ENCODE peak calls at places on chromosome 22, in seven cellular contexts. O, S, L, H, W, D and K are unnamed samples.

GRCh38 chr22:46086577-46087335 is 63.6 kb upstream of the PPARA start:
- DNase-seq in W (no peak), D (no peak), H (no peak), S (no peak), O (no peak), L (no peak), K (no peak)

GRCh38 chr22:44147821-44148574 is 32.7 kb upstream of the PARVG start:
- DNase-seq in W (no peak), D (no peak), O (no peak), L (no peak), S (no peak), H (peak), K (no peak)

GRCh38 chr22:25282671-25283561 is 63.5 kb downstream of the CRYBB2 start:
- DNase-seq in W (no peak), D (no peak), L (no peak), H (no peak), O (no peak), S (no peak), K (no peak)

GRCh38 chr22:39144101-39144815 is 8.2 kb downstream of the CBX7 start:
- DNase-seq in H (peak), W (peak), L (peak), D (no peak), S (no peak), O (no peak), K (no peak)

GRCh38 chr22:38207898-38208432 is 6.2 kb downstream of the MAFF start:
- DNase-seq in L (no peak), S (no peak), D (no peak), H (no peak), O (no peak), W (no peak), K (no peak)

GRCh38 chr22:43796567-43796966 is 15.5 kb downstream of the EFCAB6 start:
- DNase-seq in D (peak), S (no peak), O (no peak), L (no peak), W (no peak), H (peak), K (peak)

GRCh38 chr22:23264610-23265388 is 84.5 kb downstream of the BCR start:
- DNase-seq in D (no peak), L (no peak), H (no peak), S (no peak), W (no peak), O (peak), K (no peak)

GRCh38 chr22:42322562-42322926 is 52.1 kb upstream of the TCF20 start:
- DNase-seq in L (no peak), W (no peak), S (no peak), D (no peak), H (no peak), O (no peak), K (no peak)

GRCh38 chr22:45585437-45585755 is 82.7 kb downstream of the FBLN1 start:
- DNase-seq in W (no peak), D (no peak), O (no peak), S (no peak), H (no peak), L (no peak), K (no peak)